ENCODE peak calls at places on chromosomes 13 and 19, in four cellular contexts. C, G, Y and R are unnamed samples.

GRCh38 chr19:4534836-4535658 is at the start of gene PLIN5:
- DNase-seq in Y (peak), G (peak), C (peak), R (peak)

GRCh38 chr13:59099182-59099950 is 1064.4 kb downstream of the DIAPH3 start:
- DNase-seq in Y (no peak), G (no peak), C (no peak), R (no peak)

GRCh38 chr13:30103161-30103858 is 204.0 kb downstream of the KATNAL1 start:
- DNase-seq in C (no peak), G (no peak), Y (no peak), R (no peak)

GRCh38 chr19:51096473-51097165 is 11.6 kb downstream of the CTU1 start:
- DNase-seq in G (no peak), Y (no peak), C (no peak), R (no peak)

GRCh38 chr13:97255515-97255999 is 33.4 kb downstream of the MBNL2 start:
- DNase-seq in Y (no peak), C (no peak), G (no peak), R (no peak)

GRCh38 chr13:76016799-76017198 is 380.7 kb downstream of the LMO7 start:
- DNase-seq in C (peak), G (peak), Y (no peak), R (peak)

GRCh38 chr19:29672933-29673336 is 7.7 kb downstream of the PLEKHF1 start:
- DNase-seq in Y (peak), G (no peak), C (no peak), R (no peak)

GRCh38 chr13:46751811-46752635 is 44.9 kb downstream of the ESD start:
- DNase-seq in Y (peak), C (no peak), G (no peak), R (no peak)

GRCh38 chr19:13835791-13836723 is 40.8 kb downstream of the ZSWIM4 start:
- DNase-seq in C (no peak), G (no peak), Y (no peak), R (no peak)

GRCh38 chr19:41734585-41734984 is 20.7 kb upstream of the CEACAM6 start:
- DNase-seq in C (no peak), G (no peak), Y (no peak), R (no peak)

GRCh38 chr13:77548095-77548494 is 12.6 kb downstream of the SCEL start:
- DNase-seq in C (no peak), Y (no peak), G (no peak), R (no peak)

GRCh38 chr19:55080915-55081772 is 5.5 kb downstream of the EPS8L1 start:
- DNase-seq in C (peak), Y (peak), G (peak), R (peak)

DNA sequence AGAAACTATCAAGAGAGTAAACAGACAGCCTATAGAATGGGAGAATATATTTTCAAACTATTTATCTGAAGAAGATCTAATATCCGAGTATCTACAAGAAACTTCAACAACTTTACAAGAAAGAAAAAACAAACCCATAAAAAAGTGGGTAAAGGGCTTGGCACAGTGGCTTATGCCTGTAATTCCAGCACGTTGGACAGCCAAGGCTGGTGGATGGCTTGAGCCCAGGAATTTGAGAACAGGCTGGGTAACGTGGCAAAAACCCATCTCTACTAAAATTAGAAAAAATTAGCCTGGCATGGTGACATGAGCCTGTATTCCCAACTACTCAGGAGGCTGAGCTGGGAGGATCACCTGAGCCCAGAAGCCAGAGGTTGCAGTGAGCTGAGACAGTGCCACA is 7.8 kb upstream of the LGALS16 start:
- DNase-seq in C (no peak), G (no peak), Y (no peak), R (no peak)
- TF ChIP-seq NRF1 in C (no peak), G (no peak), Y (no peak), R (no peak)

GRCh38 chr13:22735381-22735995 is 445.3 kb upstream of the SGCG start:
- DNase-seq in G (no peak), C (no peak), Y (no peak), R (no peak)
- TF ChIP-seq NRF1 in G (no peak), C (no peak), Y (no peak), R (no peak)

GRCh38 chr19:5977222-5977784 is 637 bp downstream of the RANBP3 start:
- DNase-seq in Y (no peak), C (no peak), G (no peak), R (no peak)
- TF ChIP-seq NRF1 in Y (no peak), C (no peak), G (no peak), R (no peak)

DNA sequence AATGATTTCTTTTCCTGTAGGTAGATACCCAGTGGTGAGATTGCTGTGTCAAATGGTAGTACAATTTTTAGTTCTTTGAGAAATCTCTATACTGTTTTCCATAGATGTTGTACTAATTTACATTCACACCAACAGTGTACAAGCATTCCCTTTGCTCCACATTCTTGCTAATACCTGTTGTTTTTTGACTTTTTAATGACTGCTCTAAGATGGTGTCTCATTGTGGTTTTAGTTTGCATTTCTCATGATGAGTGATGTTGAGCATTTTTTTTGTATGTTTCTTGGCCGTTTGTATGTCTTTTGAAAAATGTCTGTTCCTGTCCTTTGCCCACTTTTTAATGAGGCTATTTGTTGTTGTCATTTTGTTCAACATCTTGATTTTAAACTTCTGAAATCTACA is 103.3 kb downstream of the DGKH start:
- DNase-seq in G (no peak), Y (no peak), C (no peak), R (no peak)
- TF ChIP-seq NRF1 in G (no peak), Y (no peak), C (no peak), R (no peak)

GRCh38 chr13:109211616-109212015 is 574.8 kb downstream of the IRS2 start:
- DNase-seq in C (peak), G (no peak), Y (no peak), R (no peak)
- TF ChIP-seq NRF1 in C (no peak), G (no peak), Y (no peak), R (no peak)

DNA sequence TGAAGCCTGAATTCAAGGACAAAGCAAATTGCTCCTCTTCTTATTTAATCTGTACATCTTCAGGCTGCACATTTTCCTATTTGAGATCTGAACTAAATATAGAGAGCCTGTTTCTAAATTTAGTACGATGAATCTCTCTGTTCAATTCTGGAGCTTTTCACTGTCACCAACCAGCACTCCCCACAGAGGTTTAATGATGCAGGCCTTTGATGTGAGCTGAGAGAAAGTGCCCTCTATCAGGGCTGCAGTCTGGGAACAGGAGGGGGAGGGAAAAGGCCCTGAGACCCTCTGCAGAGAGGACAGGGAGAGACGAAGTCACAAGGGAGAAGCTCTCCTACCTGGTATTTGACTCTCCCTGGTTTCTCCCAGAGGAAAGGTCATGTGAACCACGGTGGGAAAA is 206.8 kb upstream of the SOX1 start:
- DNase-seq in C (no peak), Y (no peak), G (no peak), R (peak)
- TF ChIP-seq NRF1 in C (no peak), Y (no peak), G (no peak), R (no peak)

GRCh38 chr13:84816567-84817133 is 934.4 kb upstream of the SLITRK1 start:
- DNase-seq in C (no peak), Y (no peak), G (no peak), R (no peak)

GRCh38 chr13:84823528-84823927 is 941.3 kb upstream of the SLITRK1 start:
- DNase-seq in G (no peak), Y (no peak), C (no peak), R (no peak)

GRCh38 chr13:84821261-84821660 is 939.0 kb upstream of the SLITRK1 start:
- DNase-seq in Y (no peak), G (no peak), C (peak), R (no peak)
- TF ChIP-seq NRF1 in Y (no peak), G (no peak), C (no peak), R (no peak)

GRCh38 chr19:2045501-2046045 is 5.5 kb downstream of the MKNK2 start:
- DNase-seq in Y (no peak), G (peak), C (no peak), R (no peak)

GRCh38 chr19:2043269-2043641 is 7.8 kb downstream of the MKNK2 start:
- DNase-seq in Y (no peak), C (no peak), G (peak), R (no peak)

GRCh38 chr19:2044709-2045500 is 6.1 kb downstream of the MKNK2 start:
- DNase-seq in C (no peak), Y (no peak), G (peak), R (no peak)

GRCh38 chr19:2042485-2043268 is 8.4 kb downstream of the MKNK2 start:
- DNase-seq in Y (no peak), C (no peak), G (no peak), R (no peak)

DNA sequence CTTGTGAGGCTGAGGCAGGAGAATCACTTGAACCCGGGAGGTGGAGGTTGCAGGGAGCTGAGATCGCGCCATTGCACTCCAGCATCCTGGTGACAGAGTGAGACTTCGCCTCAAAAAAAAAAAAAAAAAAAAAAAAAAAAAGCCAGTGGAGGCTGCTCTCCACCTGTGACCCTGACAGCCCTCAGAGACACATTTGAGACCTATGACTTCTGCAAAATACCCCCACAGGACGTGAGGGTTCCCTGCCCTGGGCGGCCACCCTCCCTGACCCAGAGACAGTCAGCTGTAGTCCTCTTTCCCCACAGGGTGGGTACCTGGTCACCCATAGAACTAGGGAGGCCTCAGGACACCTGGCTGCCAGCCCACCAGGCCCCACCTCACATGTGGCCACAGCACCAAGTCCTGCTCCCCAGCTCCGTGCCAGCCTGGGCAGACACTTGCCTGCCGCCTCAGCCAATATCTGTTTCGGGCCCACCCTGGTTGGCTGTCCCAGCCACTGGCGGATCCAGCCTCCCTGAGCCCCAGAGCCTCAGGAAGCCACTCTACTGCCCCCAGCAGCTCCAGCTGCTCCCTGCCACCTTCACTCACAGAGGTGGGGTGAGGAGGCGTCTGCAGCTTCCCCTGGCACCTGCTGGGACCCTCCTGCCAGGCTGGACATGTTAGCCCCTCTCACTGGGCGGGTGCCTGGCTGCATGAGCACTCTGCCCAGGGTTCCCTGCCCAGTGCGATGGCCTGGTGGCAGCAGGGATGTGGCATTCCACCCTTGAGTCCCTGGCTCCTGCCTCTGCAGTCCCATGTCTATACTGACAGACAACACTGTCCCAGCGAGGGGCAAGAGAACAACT is 7.0 kb downstream of the MKNK2 start:
- DNase-seq in G (peak), Y (no peak), C (no peak), R (peak)
- TF ChIP-seq NRF1 in G (no peak), Y (no peak), C (no peak), R (no peak)